ENCODE peak calls at places on chromosomes 13 and 19, in five cellular contexts. Y is mesothelial cell of epicardium; E is activated CD8-positive, alpha-beta T cell treated with anti-CD3 and anti-CD28 coated beads for 36 hours; G is immature natural killer cell; S is NCI-H446 treated with DMSO at 0.1 percent for 48 hours. C is an unnamed sample.

GRCh38 chr13:95552539-95553270 is at the start of gene CLDN10:
- DNase-seq in G (no peak), S (no peak), E (peak), Y (peak), C (no peak)

GRCh38 chr13:100544866-100545683 is 43.5 kb downstream of the GGACT start:
- DNase-seq in S (peak), E (no peak), Y (no peak), G (no peak), C (no peak)

GRCh38 chr13:32726374-32727037 is 140.3 kb downstream of the PDS5B start:
- DNase-seq in Y (no peak), E (no peak), S (no peak), G (no peak), C (peak)

GRCh38 chr13:24215732-24216131 is 55.2 kb downstream of the SPATA13 start:
- DNase-seq in Y (no peak), S (peak), G (no peak), E (no peak), C (no peak)

GRCh38 chr19:14146789-14147216 is 10.4 kb upstream of the ASF1B start:
- DNase-seq in E (no peak), S (no peak), Y (no peak), G (no peak), C (no peak)

GRCh38 chr19:29524201-29524911 is 1.4 kb upstream of the VSTM2B start:
- DNase-seq in E (no peak), Y (no peak), G (no peak), S (no peak), C (no peak)

GRCh38 chr19:29610574-29611271 is 4.6 kb downstream of the POP4 start:
- DNase-seq in Y (peak), S (peak), E (peak), G (peak), C (peak)

GRCh38 chr13:97122381-97122996 is 99.6 kb upstream of the MBNL2 start:
- DNase-seq in E (no peak), G (no peak), S (no peak), Y (no peak), C (no peak)

GRCh38 chr19:15628236-15629002 is 12.3 kb upstream of the CYP4F3 start:
- DNase-seq in E (no peak), Y (no peak), S (no peak), G (no peak), C (no peak)

GRCh38 chr13:20843177-20843576 is 59.4 kb downstream of the XPO4 start:
- DNase-seq in S (peak), Y (no peak), E (no peak), G (no peak), C (no peak)

GRCh38 chr19:18433735-18434398 is 4.1 kb downstream of the ISYNA1 start:
- DNase-seq in G (no peak), S (no peak), Y (no peak), E (no peak), C (no peak)

GRCh38 chr19:1540353-1540925 is 16.6 kb downstream of the PLK5 start:
- DNase-seq in Y (no peak), E (no peak), S (no peak), G (no peak), C (no peak)

GRCh38 chr19:51689751-51690358 is 3.3 kb upstream of the SPACA6 start:
- DNase-seq in S (no peak), Y (peak), G (no peak), E (no peak), C (no peak)

GRCh38 chr13:74575729-74576125 is 441.5 kb upstream of the KLF12 start:
- DNase-seq in G (no peak), S (no peak), E (peak), Y (peak), C (no peak)

GRCh38 chr13:48738261-48738755 is 84.6 kb downstream of the CYSLTR2 start:
- DNase-seq in E (no peak), Y (no peak), G (no peak), S (no peak), C (no peak)

GRCh38 chr13:71702253-71702652 is 164.8 kb downstream of the DACH1 start:
- DNase-seq in Y (no peak), E (no peak), G (no peak), S (no peak), C (no peak)

GRCh38 chr13:95335667-95336066 is 34.4 kb upstream of the ABCC4 start:
- DNase-seq in S (no peak), G (no peak), Y (no peak), E (no peak), C (no peak)

GRCh38 chr13:113456116-113456702 is 2.9 kb upstream of the ADPRHL1 start:
- DNase-seq in G (no peak), Y (no peak), E (no peak), S (no peak), C (no peak)

GRCh38 chr13:43374621-43375020 is 351.2 kb downstream of the DNAJC15 start:
- DNase-seq in E (no peak), Y (no peak), G (no peak), S (no peak), C (peak)